ENCODE peak calls at places on chromosome 19, in nine cellular contexts. I is adrenal gland, H is left ventricle myocardium inferior, O is A549, J is fibroblast of pulmonary artery, P is astrocyte of the spinal cord, G is AG09309, C is GM06990, K is IMR-90. S is an unnamed sample.

GRCh38 chr19:38729653-38730469 is 14.4 kb downstream of the CAPN12 start:
- DNase-seq in I (peak), H (peak), O (peak), J (peak), P (peak), G (no peak), C (peak), K (peak), S (peak)

GRCh38 chr19:46944918-46945628 is 74.6 kb upstream of the NPAS1 start:
- DNase-seq in I (peak), H (peak), O (no peak), J (peak), P (peak), G (no peak), C (no peak), K (peak), S (peak)

GRCh38 chr19:19866599-19867248 is 1.0 kb downstream of the ZNF253 start:
- DNase-seq in I (peak), H (no peak), O (no peak), J (peak), P (no peak), G (no peak), C (peak), K (no peak), S (peak)

GRCh38 chr19:10537668-10538067 is 6.0 kb upstream of the ATG4D start:
- DNase-seq in I (no peak), H (no peak), O (no peak), J (no peak), P (no peak), G (no peak), C (no peak), K (no peak), S (no peak)

GRCh38 chr19:1512671-1513491 is at the start of gene ADAMTSL5:
- DNase-seq in I (no peak), H (peak), O (peak), J (peak), P (no peak), G (no peak), C (peak), K (peak), S (peak)

GRCh38 chr19:16338470-16339360 is 14.1 kb downstream of the KLF2 start:
- DNase-seq in I (no peak), H (no peak), O (peak), J (peak), P (peak), G (peak), C (peak), K (peak), S (peak)

GRCh38 chr19:20923077-20923871 is at the start of gene ZNF85:
- DNase-seq in I (peak), H (peak), O (peak), J (peak), P (peak), G (peak), C (peak), K (peak), S (peak)

GRCh38 chr19:34408421-34408820 is 4.2 kb downstream of the PDCD2L start:
- DNase-seq in I (no peak), H (no peak), O (no peak), J (no peak), P (no peak), G (no peak), C (no peak), K (no peak), S (no peak)

GRCh38 chr19:58325623-58326022 is 1.2 kb upstream of the ZSCAN22 start:
- DNase-seq in I (no peak), H (no peak), O (no peak), J (no peak), P (no peak), G (no peak), C (no peak), K (peak), S (peak)

DNA sequence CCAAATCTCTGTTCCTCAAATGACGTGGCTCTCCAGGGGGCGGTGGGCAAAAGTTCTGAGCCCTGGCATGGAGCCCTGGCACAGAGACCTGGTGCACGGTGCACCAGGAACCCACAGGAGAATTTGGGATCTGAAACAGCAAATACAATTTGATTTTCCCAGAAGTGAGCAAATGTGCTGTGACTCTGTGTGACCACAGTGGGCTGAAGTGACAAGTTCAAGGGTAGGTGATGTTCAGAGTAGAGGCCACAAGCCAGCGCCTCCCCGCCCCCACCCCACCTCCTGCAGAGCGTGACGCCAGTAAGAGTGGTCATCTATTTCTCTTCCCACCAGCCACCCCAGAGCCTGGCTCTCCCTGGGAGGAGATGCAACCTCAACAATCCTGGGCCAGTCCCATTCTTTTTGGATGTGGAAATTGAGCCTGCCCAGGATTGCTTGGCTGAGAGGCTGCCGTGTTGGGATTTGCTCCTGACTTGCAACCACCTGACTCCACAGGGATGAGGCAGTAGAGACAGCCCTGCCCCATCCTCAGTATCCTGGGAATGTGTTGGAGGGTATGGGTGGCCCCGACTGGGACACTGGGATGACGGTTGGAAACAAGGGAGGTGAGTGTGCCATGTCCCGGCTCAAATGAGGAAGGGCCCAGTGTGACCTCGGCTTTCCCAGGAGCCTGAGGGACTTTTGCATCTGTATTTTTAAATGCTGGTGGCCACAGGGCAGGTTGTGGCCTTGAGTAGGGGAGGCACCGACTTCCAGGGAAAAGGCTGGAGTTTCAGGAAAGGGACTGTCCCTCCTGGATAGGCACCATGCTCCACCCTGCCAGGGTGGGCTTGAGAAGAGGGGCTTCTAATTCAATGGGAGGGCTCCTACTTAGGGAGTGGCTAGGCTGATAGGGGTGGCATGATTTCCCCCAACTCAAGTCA is 11.0 kb upstream of the BCL3 start:
- DNase-seq in I (no peak), H (no peak), O (peak), J (no peak), P (peak), G (peak), C (peak), K (peak), S (peak)
- H3K4me3 ChIP-seq in I (no peak), H (no peak), O (peak), J (no peak), P (no peak), G (no peak), C (no peak), K (no peak), S (no peak)

GRCh38 chr19:49862411-49863253 is 4.7 kb downstream of the PNKP start:
- DNase-seq in I (peak), H (no peak), O (no peak), J (no peak), P (no peak), G (no peak), C (no peak), K (no peak), S (no peak)
- TF ChIP-seq CTCF in I (peak), H (peak), O (peak), J (no peak), P (peak), G (peak), C (peak), K (peak), S (peak)

GRCh38 chr19:45821570-45821969 is 6.5 kb upstream of the RSPH6A start:
- DNase-seq in I (no peak), H (no peak), O (no peak), J (no peak), P (no peak), G (no peak), C (no peak), K (no peak), S (no peak)

GRCh38 chr19:45820413-45821102 is 5.5 kb upstream of the RSPH6A start:
- DNase-seq in I (no peak), H (no peak), O (no peak), J (no peak), P (no peak), G (no peak), C (no peak), K (no peak), S (no peak)

GRCh38 chr19:45817725-45818301 is 2.7 kb upstream of the RSPH6A start:
- DNase-seq in I (no peak), H (no peak), O (no peak), J (no peak), P (no peak), G (no peak), C (no peak), K (no peak), S (no peak)

GRCh38 chr19:45821103-45821521 is 6.0 kb upstream of the RSPH6A start:
- DNase-seq in I (no peak), H (no peak), O (no peak), J (no peak), P (no peak), G (no peak), C (no peak), K (no peak), S (no peak)

GRCh38 chr19:45819769-45820168 is 4.7 kb upstream of the RSPH6A start:
- DNase-seq in I (no peak), H (no peak), O (no peak), J (no peak), P (no peak), G (no peak), C (no peak), K (no peak), S (no peak)
- H3K4me3 ChIP-seq in I (no peak), H (no peak), O (no peak), J (no peak), P (no peak), G (no peak), C (no peak), K (no peak), S (no peak)

DNA sequence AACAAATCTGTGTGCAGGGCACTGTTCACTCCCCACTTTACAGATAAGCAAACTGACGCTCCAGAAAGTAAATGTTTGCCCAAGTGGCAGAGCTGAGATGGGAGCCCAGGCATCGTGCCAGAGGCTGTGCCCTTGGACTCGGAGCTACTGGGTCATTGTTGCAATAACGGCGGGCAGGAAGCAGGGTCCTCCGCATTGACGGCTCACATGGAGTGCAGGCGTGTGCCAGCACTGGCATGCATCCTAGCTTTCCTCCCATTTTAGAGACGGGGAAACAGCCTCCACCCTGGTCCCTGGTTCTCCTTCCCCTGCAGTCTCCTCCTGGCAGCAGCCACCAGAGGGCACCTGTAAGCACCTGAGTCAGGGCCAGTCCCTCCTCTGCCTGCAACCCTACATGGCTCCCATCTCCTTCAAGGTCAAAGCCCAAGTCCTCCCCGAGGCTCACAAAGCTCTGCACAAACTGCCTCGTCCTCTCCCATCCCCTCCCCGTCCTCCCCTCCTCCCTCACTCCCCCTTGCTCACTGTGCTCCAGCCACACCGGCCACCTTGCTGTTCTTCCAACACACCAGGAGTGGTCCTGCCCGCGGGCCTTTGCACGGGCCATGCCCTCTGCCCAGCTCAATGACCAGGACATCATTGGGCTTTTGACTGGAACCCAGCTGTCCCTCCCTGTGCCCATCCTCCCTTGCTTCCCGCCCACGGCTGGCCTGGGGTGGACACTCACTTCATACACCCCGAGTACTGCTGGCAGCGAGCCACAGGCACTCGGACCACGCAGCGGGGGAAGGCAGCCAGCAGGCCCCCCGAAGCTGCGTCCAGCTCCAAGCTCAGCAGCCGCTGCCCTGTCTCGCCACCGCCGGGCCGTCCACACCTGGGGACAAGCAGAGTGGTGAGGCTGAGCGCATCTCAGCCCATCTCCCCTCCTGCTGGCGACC is 7.7 kb upstream of the LRG1 start:
- DNase-seq in I (no peak), H (no peak), O (peak), J (peak), P (no peak), G (no peak), C (no peak), K (no peak), S (no peak)
- TF ChIP-seq CTCF in I (no peak), H (peak), O (peak), J (peak), P (peak), G (peak), C (peak), K (peak), S (peak)

GRCh38 chr19:6464070-6464873 is at the start of gene CRB3:
- DNase-seq in I (no peak), H (no peak), O (peak), J (no peak), P (no peak), G (no peak), C (no peak), K (no peak), S (no peak)
- H3K4me3 ChIP-seq in I (no peak), H (no peak), O (peak), J (no peak), P (no peak), G (no peak), C (peak), K (no peak), S (no peak)